ENCODE peak calls at places on chromosomes 5 and 9, in ten cellular contexts. Z is stimulated activated CD4-positive, alpha-beta T cell treated with anti-CD3 and anti-CD28 coated beads, Interleukin-12 subunit alpha, Interleukin-12 subunit beta, amount 100 ng/mL, for 4 hours; A is AML-193; M is kidney glomerular epithelial cell; L is activated T-helper 1 cell treated with Interleukin-2 at 50 U/mL for 16 hours; Y is COR-L47; D is brain pericyte; O is Caki2; J is astrocyte of the hippocampus; R is cerebellar nuclear complex. F is an unnamed sample.

GRCh38 chr9:101443358-101443757 is 7.8 kb upstream of the ALDOB start:
- DNase-seq in L (no peak), O (no peak), J (no peak), M (no peak), Y (peak), A (no peak), Z (no peak), R (peak), D (no peak), F (no peak)

GRCh38 chr9:23372703-23373102 is 453.3 kb downstream of the ELAVL2 start:
- DNase-seq in O (no peak), Z (no peak), R (no peak), Y (no peak), J (no peak), D (no peak), A (no peak), M (no peak), L (no peak), F (no peak)

GRCh38 chr9:86288501-86288900 is 6.2 kb upstream of the ISCA1 start:
- DNase-seq in M (no peak), O (no peak), L (no peak), D (no peak), A (no peak), Z (no peak), Y (no peak), R (no peak), J (peak), F (no peak)

GRCh38 chr5:10563132-10563939 is 534 bp upstream of the ANKRD33B start:
- DNase-seq in M (no peak), A (no peak), L (no peak), Z (peak), D (no peak), R (no peak), O (no peak), J (peak), Y (no peak), F (no peak)

GRCh38 chr9:128902351-128903078 is 18.3 kb upstream of the PHYHD1 start:
- DNase-seq in O (peak), M (no peak), D (no peak), L (peak), J (no peak), A (no peak), R (no peak), Y (peak), Z (peak), F (no peak)

GRCh38 chr5:77333036-77333435 is 122.6 kb downstream of the PDE8B start:
- DNase-seq in D (no peak), L (no peak), J (no peak), R (no peak), O (no peak), M (no peak), Y (no peak), A (no peak), Z (no peak), F (no peak)

GRCh38 chr9:36748322-36748899 is 175.7 kb downstream of the MELK start:
- DNase-seq in L (no peak), Z (no peak), A (no peak), M (peak), R (no peak), D (no peak), O (peak), J (peak), Y (no peak), F (peak)

GRCh38 chr5:111762895-111763294 is 5.9 kb upstream of the NREP start:
- DNase-seq in M (no peak), L (no peak), Y (no peak), O (no peak), D (peak), R (no peak), A (no peak), Z (no peak), J (no peak), F (peak)

GRCh38 chr9:83936523-83936922 is 15.3 kb upstream of the KIF27 start:
- DNase-seq in R (no peak), O (no peak), Y (no peak), Z (no peak), M (no peak), A (no peak), J (peak), L (no peak), D (no peak), F (no peak)

GRCh38 chr5:134125195-134126015 is 10.9 kb downstream of the TCF7 start:
- DNase-seq in R (peak), D (peak), Y (peak), M (peak), Z (no peak), J (peak), A (no peak), O (no peak), L (no peak), F (peak)

GRCh38 chr5:39542511-39542910 is 117.7 kb upstream of the DAB2 start:
- DNase-seq in Z (no peak), J (no peak), A (no peak), R (no peak), Y (no peak), M (no peak), D (no peak), O (no peak), L (no peak), F (no peak)

GRCh38 chr9:38417003-38417965 is 7.0 kb downstream of the IGFBPL1 start:
- DNase-seq in O (no peak), D (no peak), Z (peak), R (no peak), L (no peak), Y (peak), A (peak), J (no peak), M (no peak), F (no peak)

GRCh38 chr5:132491368-132492364 is 1.1 kb upstream of the IRF1 start:
- DNase-seq in L (no peak), A (no peak), Z (no peak), O (no peak), M (no peak), J (peak), R (no peak), D (no peak), Y (no peak), F (no peak)

GRCh38 chr5:34411470-34412346 is 244.4 kb upstream of the RAI14 start:
- DNase-seq in R (no peak), M (no peak), Y (peak), A (no peak), O (no peak), Z (no peak), J (no peak), L (no peak), D (peak), F (peak)

GRCh38 chr9:7259544-7260241 is 501.9 kb downstream of the KDM4C start:
- DNase-seq in Y (no peak), A (no peak), J (no peak), M (no peak), Z (no peak), R (no peak), D (no peak), O (no peak), L (no peak), F (no peak)

GRCh38 chr5:135242496-135243193 is 156.4 kb downstream of the MACROH2A1 start:
- DNase-seq in Z (no peak), D (no peak), R (peak), L (no peak), J (peak), O (no peak), M (no peak), A (no peak), Y (no peak), F (peak)

GRCh38 chr9:85524531-85524930 is 217.2 kb downstream of the AGTPBP1 start:
- DNase-seq in O (no peak), D (no peak), Z (no peak), L (no peak), R (no peak), Y (no peak), M (no peak), A (no peak), J (no peak), F (no peak)

GRCh38 chr5:74028406-74028805 is 402.4 kb downstream of the ARHGEF28 start:
- DNase-seq in Z (no peak), R (no peak), J (peak), Y (no peak), O (no peak), M (no peak), A (no peak), L (no peak), D (no peak), F (peak)

GRCh38 chr5:1666812-1667588 is 132.6 kb downstream of the MRPL36 start:
- DNase-seq in J (peak), O (no peak), Y (peak), A (no peak), D (no peak), Z (peak), L (peak), R (no peak), M (no peak), F (no peak)

GRCh38 chr5:67516959-67517358 is 320.4 kb upstream of the CD180 start:
- DNase-seq in Z (no peak), A (no peak), J (peak), O (no peak), L (no peak), D (peak), M (peak), R (no peak), Y (no peak), F (peak)

GRCh38 chr9:17004500-17004899 is 130.3 kb upstream of the CNTLN start:
- DNase-seq in L (no peak), J (no peak), O (peak), Z (no peak), R (no peak), M (peak), D (no peak), Y (no peak), A (no peak), F (peak)

GRCh38 chr9:98037362-98037761 is 19.2 kb upstream of the NANS start:
- DNase-seq in A (peak), R (no peak), M (no peak), Z (no peak), O (no peak), L (no peak), D (no peak), Y (no peak), J (no peak), F (no peak)

GRCh38 chr9:36162211-36162610 is 7.0 kb upstream of the CCIN start:
- DNase-seq in Z (no peak), J (no peak), L (no peak), Y (no peak), M (no peak), D (no peak), O (no peak), A (no peak), R (no peak), F (no peak)

GRCh38 chr5:59798862-59799667 is 94.5 kb downstream of the PDE4D start:
- DNase-seq in A (no peak), Y (peak), O (peak), J (no peak), R (no peak), Z (no peak), M (peak), L (no peak), D (no peak), F (peak)

GRCh38 chr5:179906795-179907569 is 715 bp downstream of the TBC1D9B start:
- DNase-seq in O (peak), Y (no peak), L (no peak), M (no peak), D (no peak), J (peak), Z (peak), A (peak), R (no peak), F (peak)